ENCODE peak calls at places on chromosomes 12 and 14, in seven cellular contexts. W, K, U, D, M, F and N are unnamed samples.

GRCh38 chr12:40622246-40622838 is 69.9 kb upstream of the CNTN1 start:
- DNase-seq in W (peak; percentile 45), K (peak; percentile 89), U (peak; percentile 57), D (no peak), M (peak; percentile 43), F (peak; percentile 90), N (peak; percentile 59)

GRCh38 chr14:62443796-62444195 is 601.5 kb downstream of the KCNH5 start:
- DNase-seq in W (no peak), K (no peak), U (no peak), D (peak; percentile 54), M (peak; percentile 82), F (no peak), N (no peak)

GRCh38 chr12:25866586-25867378 is 91.7 kb upstream of the RASSF8 start:
- DNase-seq in W (no peak), K (no peak), U (no peak), D (no peak), M (no peak), F (no peak), N (no peak)

GRCh38 chr12:86801439-86801838 is 545.2 kb upstream of the MGAT4C start:
- DNase-seq in W (no peak), K (no peak), U (no peak), D (no peak), M (no peak), F (no peak), N (no peak)

GRCh38 chr12:108190529-108190928 is 61.4 kb downstream of the WSCD2 start:
- DNase-seq in W (no peak), K (no peak), U (no peak), D (no peak), M (no peak), F (no peak), N (no peak)

GRCh38 chr12:109760930-109761630 is 47.5 kb downstream of the FAM222A start:
- DNase-seq in W (no peak), K (peak; percentile 47), U (peak; percentile 14), D (no peak), M (no peak), F (peak; percentile 52), N (no peak)

GRCh38 chr14:63922696-63923421 is 70.1 kb downstream of the SYNE2 start:
- DNase-seq in W (peak; percentile 73), K (no peak), U (peak; percentile 69), D (no peak), M (peak; percentile 17), F (no peak), N (peak; percentile 85)

GRCh38 chr14:105268736-105269354 is 20.5 kb downstream of the BTBD6 start:
- DNase-seq in W (no peak), K (no peak), U (no peak), D (no peak), M (no peak), F (no peak), N (no peak)

GRCh38 chr12:132238487-132239248 is 90.7 kb downstream of the GALNT9 start:
- DNase-seq in W (no peak), K (no peak), U (no peak), D (no peak), M (no peak), F (peak; percentile 54), N (no peak)

GRCh38 chr14:74647061-74647833 is 35.2 kb upstream of the LTBP2 start:
- DNase-seq in W (no peak), K (no peak), U (no peak), D (no peak), M (no peak), F (no peak), N (no peak)

DNA sequence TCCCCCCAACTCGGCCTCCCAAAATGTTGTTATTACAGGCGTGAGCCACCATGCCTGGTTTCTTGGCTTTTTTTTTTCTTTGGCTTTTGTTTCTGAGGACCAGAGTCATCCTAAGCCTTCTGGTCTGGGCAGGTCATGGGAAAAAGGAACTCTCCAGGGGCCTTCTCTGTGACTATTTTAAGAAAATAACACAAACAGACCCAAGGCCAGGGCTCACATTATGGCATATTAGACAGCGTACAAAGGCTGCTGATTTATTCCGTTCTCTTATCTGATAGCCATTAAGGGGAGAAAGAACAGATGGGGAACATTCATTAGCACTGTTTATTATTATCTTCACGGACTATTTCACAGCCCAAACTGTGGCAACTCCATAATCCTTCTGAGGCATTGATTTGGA is 28.8 kb upstream of the MANSC4 start:
- DNase-seq in W (no peak), K (no peak), U (peak; percentile 55), D (no peak), M (no peak), F (no peak), N (no peak)
- H3K4me3 ChIP-seq in W (no peak overlapping the region), K (no peak overlapping the region), U (no peak overlapping the region), D (no peak overlapping the region), M (no peak overlapping the region), F (no peak overlapping the region), N (no peak overlapping the region)

GRCh38 chr12:56448860-56449621 is at the start of gene TIMELESS:
- DNase-seq in W (peak; percentile 93), K (peak; percentile 89), U (peak; percentile 89), D (peak; percentile 51), M (peak; percentile 81), F (peak; percentile 98), N (peak; percentile 89)
- TF ChIP-seq CTCF in W (no peak), K (peak; percentile 11), U (no peak), D (peak; percentile 12), M (no peak), F (peak; percentile 20), N (no peak)

GRCh38 chr12:6463211-6463610 is 7.3 kb downstream of the VAMP1 start:
- DNase-seq in W (no peak), K (no peak), U (no peak), D (no peak), M (no peak), F (no peak), N (no peak)

GRCh38 chr12:6461401-6462233 is 8.9 kb downstream of the VAMP1 start:
- DNase-seq in W (peak; percentile 58), K (peak; percentile 79), U (peak; percentile 38), D (no peak), M (peak; percentile 45), F (no peak), N (no peak)

GRCh38 chr12:6463858-6464257 is 6.6 kb downstream of the VAMP1 start:
- DNase-seq in W (no peak), K (no peak), U (no peak), D (no peak), M (no peak), F (no peak), N (no peak)

GRCh38 chr12:6460751-6461371 is 9.0 kb downstream of the TAPBPL start:
- DNase-seq in W (no peak), K (no peak), U (no peak), D (no peak), M (no peak), F (no peak), N (no peak)

GRCh38 chr12:6462234-6462995 is 8.1 kb downstream of the VAMP1 start:
- DNase-seq in W (no peak), K (no peak), U (no peak), D (no peak), M (no peak), F (no peak), N (no peak)
- H3K4me3 ChIP-seq in W (no peak overlapping the region), K (no peak overlapping the region), U (no peak overlapping the region), D (no peak overlapping the region), M (no peak overlapping the region), F (no peak overlapping the region), N (no peak overlapping the region)

GRCh38 chr12:117155278-117156060 is 34.8 kb downstream of the FBXO21 start:
- DNase-seq in W (peak; percentile 63), K (peak; percentile 83), U (peak; percentile 80), D (no peak), M (peak; percentile 11), F (peak; percentile 100), N (peak; percentile 46)
- TF ChIP-seq CTCF in W (peak; percentile 64), K (peak; percentile 77), U (peak; percentile 81), D (peak; percentile 61), M (peak; percentile 48), F (peak; percentile 98), N (peak; percentile 83)